ENCODE peak calls at places on chromosome X, in seven cellular contexts. One of them, this sample, is unnamed.

GRCh38 chrX:11478036-11478435 is 184.8 kb downstream of the AMELX start:
- DNase-seq in HepG2: no peak
- DNase-seq in HCT116: no peak
- DNase-seq in SK-N-SH: no peak
- DNase-seq in H1: no peak
- DNase-seq in K562: no peak
- DNase-seq in GM12878: no peak
- DNase-seq in this sample: no peak

GRCh38 chrX:39915081-39915480 is 182.7 kb downstream of the BCOR start:
- DNase-seq in H1: no peak
- DNase-seq in SK-N-SH: no peak
- DNase-seq in K562: no peak
- DNase-seq in HepG2: no peak
- DNase-seq in HCT116: no peak
- DNase-seq in GM12878: no peak
- DNase-seq in this sample: no peak

GRCh38 chrX:40097101-40097491 is 662 bp downstream of the BCOR start:
- DNase-seq in HCT116: no peak
- DNase-seq in H1: no peak
- DNase-seq in HepG2: no peak
- DNase-seq in K562: peak
- DNase-seq in GM12878: no peak
- DNase-seq in SK-N-SH: peak
- DNase-seq in this sample: no peak

GRCh38 chrX:134236690-134237362 is at the start of gene CCDC160:
- DNase-seq in GM12878: no peak
- DNase-seq in HCT116: peak
- DNase-seq in H1: peak
- DNase-seq in HepG2: peak
- DNase-seq in SK-N-SH: peak
- DNase-seq in K562: peak
- DNase-seq in this sample: peak

GRCh38 chrX:84047339-84047738 is 140.7 kb downstream of the RPS6KA6 start:
- DNase-seq in HepG2: no peak
- DNase-seq in K562: no peak
- DNase-seq in HCT116: no peak
- DNase-seq in SK-N-SH: no peak
- DNase-seq in H1: no peak
- DNase-seq in GM12878: no peak
- DNase-seq in this sample: no peak

GRCh38 chrX:22542641-22543040 is 269.9 kb downstream of the CBLL2 start:
- DNase-seq in SK-N-SH: no peak
- DNase-seq in K562: no peak
- DNase-seq in HCT116: no peak
- DNase-seq in GM12878: no peak
- DNase-seq in HepG2: no peak
- DNase-seq in H1: no peak
- DNase-seq in this sample: no peak

GRCh38 chrX:133516691-133517090 is 101.4 kb upstream of the GPC4 start:
- DNase-seq in GM12878: no peak
- DNase-seq in HepG2: no peak
- DNase-seq in K562: no peak
- DNase-seq in SK-N-SH: no peak
- DNase-seq in H1: no peak
- DNase-seq in HCT116: no peak
- DNase-seq in this sample: no peak

GRCh38 chrX:111083101-111083500 is 12.9 kb upstream of the PAK3 start:
- DNase-seq in HepG2: no peak
- DNase-seq in SK-N-SH: no peak
- DNase-seq in GM12878: no peak
- DNase-seq in H1: no peak
- DNase-seq in K562: no peak
- DNase-seq in HCT116: no peak
- DNase-seq in this sample: no peak

GRCh38 chrX:29662101-29662500 is 553.3 kb upstream of the MAGEB2 start:
- DNase-seq in H1: no peak
- DNase-seq in GM12878: no peak
- DNase-seq in K562: no peak
- DNase-seq in SK-N-SH: no peak
- DNase-seq in HCT116: no peak
- DNase-seq in HepG2: no peak
- DNase-seq in this sample: no peak

GRCh38 chrX:9797961-9798360 is 11.7 kb downstream of the SHROOM2 start:
- DNase-seq in HepG2: no peak
- DNase-seq in K562: no peak
- DNase-seq in GM12878: no peak
- DNase-seq in HCT116: no peak
- DNase-seq in H1: no peak
- DNase-seq in SK-N-SH: no peak
- DNase-seq in this sample: no peak

GRCh38 chrX:44428989-44429627 is 85.6 kb upstream of the EFHC2 start:
- DNase-seq in GM12878: no peak
- DNase-seq in HCT116: no peak
- DNase-seq in SK-N-SH: no peak
- DNase-seq in HepG2: peak
- DNase-seq in K562: no peak
- DNase-seq in H1: no peak
- DNase-seq in this sample: no peak

GRCh38 chrX:115499112-115499805 is 61.7 kb upstream of the PLS3 start:
- DNase-seq in HCT116: no peak
- DNase-seq in H1: no peak
- DNase-seq in HepG2: no peak
- DNase-seq in SK-N-SH: no peak
- DNase-seq in GM12878: no peak
- DNase-seq in K562: no peak
- DNase-seq in this sample: no peak

GRCh38 chrX:15334561-15334960 is 762 bp downstream of the PIGA start:
- DNase-seq in HCT116: no peak
- DNase-seq in HepG2: no peak
- DNase-seq in K562: peak
- DNase-seq in GM12878: no peak
- DNase-seq in H1: no peak
- DNase-seq in SK-N-SH: no peak
- DNase-seq in this sample: no peak

GRCh38 chrX:17553451-17553850 is 178.5 kb downstream of the NHS start:
- DNase-seq in HCT116: no peak
- DNase-seq in H1: no peak
- DNase-seq in HepG2: no peak
- DNase-seq in GM12878: no peak
- DNase-seq in SK-N-SH: no peak
- DNase-seq in K562: no peak
- DNase-seq in this sample: peak

GRCh38 chrX:95351089-95351488 is 1333.6 kb upstream of the DIAPH2 start:
- DNase-seq in GM12878: no peak
- DNase-seq in K562: no peak
- DNase-seq in HCT116: no peak
- DNase-seq in SK-N-SH: no peak
- DNase-seq in HepG2: no peak
- DNase-seq in H1: no peak
- DNase-seq in this sample: no peak

GRCh38 chrX:136828830-136829229 is 48.1 kb upstream of the ARHGEF6 start:
- DNase-seq in K562: no peak
- DNase-seq in H1: no peak
- DNase-seq in HCT116: no peak
- DNase-seq in GM12878: no peak
- DNase-seq in SK-N-SH: no peak
- DNase-seq in HepG2: no peak
- DNase-seq in this sample: no peak

DNA sequence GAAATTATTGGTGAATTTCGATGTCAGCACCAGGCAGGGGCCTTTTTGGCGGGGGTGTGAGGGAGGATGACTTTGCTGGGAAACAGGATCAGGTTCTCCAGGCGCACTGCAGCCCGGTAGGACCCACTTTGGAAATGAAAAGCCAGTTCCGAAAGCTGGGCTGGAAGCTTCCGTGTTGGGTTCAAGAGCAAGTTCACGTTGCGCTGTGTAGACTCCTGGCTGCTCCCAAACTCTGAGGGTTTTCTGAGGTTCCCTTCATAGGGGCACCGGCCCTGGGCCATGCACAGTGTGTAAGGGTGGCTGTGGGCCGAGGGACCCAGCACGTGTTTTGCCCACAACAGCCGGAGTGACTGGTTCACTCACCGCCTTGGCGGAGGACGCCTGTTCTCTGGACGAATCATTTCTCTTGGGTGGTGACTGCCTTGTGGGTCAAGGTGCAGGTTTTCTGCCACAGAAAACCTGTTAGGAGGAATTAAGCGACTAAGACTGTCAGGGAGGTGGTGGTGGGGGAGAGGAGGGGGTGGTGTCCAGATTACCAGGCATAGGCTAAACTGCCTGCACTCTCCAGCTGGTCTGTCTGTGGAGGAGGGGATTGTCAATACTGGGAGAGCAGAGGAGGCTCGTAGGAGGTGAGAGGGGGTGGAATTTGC is 8.0 kb downstream of the SHOX start:
- DNase-seq in SK-N-SH: no peak
- DNase-seq in HepG2: no peak
- DNase-seq in K562: no peak
- DNase-seq in GM12878: no peak
- DNase-seq in HCT116: no peak
- DNase-seq in H1: peak
- DNase-seq in this sample: no peak
- TF ChIP-seq JUND in SK-N-SH: no peak
- TF ChIP-seq JUND in HepG2: no peak
- TF ChIP-seq JUND in K562: no peak
- TF ChIP-seq JUND in GM12878: no peak
- TF ChIP-seq JUND in HCT116: no peak
- TF ChIP-seq JUND in H1: no peak
- TF ChIP-seq JUND in this sample: no peak

GRCh38 chrX:109952050-109952449 is 50.9 kb upstream of the TMEM164 start:
- DNase-seq in HepG2: no peak
- DNase-seq in GM12878: no peak
- DNase-seq in K562: no peak
- DNase-seq in HCT116: no peak
- DNase-seq in SK-N-SH: no peak
- DNase-seq in H1: no peak
- DNase-seq in this sample: peak

GRCh38 chrX:109954333-109954732 is 48.6 kb upstream of the TMEM164 start:
- DNase-seq in HepG2: no peak
- DNase-seq in HCT116: no peak
- DNase-seq in GM12878: no peak
- DNase-seq in H1: no peak
- DNase-seq in K562: no peak
- DNase-seq in SK-N-SH: no peak
- DNase-seq in this sample: no peak

GRCh38 chrX:109954955-109955354 is 48.0 kb upstream of the TMEM164 start:
- DNase-seq in HCT116: no peak
- DNase-seq in K562: no peak
- DNase-seq in SK-N-SH: no peak
- DNase-seq in GM12878: no peak
- DNase-seq in H1: no peak
- DNase-seq in HepG2: no peak
- DNase-seq in this sample: no peak

DNA sequence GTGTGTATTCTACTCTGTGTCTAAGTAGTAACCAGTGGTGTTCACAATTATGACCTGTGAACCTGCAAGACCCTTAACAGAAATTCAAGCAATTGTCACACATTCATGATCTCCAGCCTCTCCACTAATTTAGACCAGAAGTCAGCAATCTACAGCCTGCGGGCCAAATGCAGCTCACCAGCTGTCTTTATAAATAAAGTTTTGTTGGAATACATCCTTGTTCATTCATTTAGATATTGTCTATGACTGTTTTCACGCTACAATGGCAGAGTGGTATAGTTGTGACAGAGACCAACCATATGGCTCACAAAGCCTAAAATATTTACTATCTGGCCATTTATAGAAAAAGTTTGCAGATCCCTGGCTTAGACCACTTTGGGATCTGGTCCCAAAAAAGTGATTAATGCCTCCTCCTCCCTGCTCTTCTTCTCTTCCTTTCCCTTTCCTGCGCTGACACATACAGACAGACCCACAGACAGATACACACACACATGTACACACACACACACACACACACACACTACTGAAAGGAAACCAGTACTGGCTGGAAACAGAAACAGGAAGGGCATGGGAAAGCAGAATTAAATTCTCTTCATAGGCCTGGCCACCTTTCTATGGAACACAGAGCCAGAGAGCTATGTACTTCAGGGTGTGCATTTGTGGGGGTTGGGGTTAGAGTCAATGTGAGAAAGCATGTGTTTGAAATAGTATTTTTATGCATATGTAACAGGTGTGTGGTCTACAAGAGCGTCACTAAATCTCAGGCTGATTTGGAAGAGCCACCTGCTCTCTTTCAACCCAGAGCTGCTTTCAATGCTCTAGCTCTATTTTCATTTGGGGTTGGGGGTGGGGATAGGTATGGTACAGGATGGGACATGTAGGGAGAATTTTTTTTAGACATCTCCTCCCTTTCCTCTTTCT is 49.7 kb upstream of the TMEM164 start:
- DNase-seq in H1: no peak
- DNase-seq in HCT116: no peak
- DNase-seq in K562: no peak
- DNase-seq in SK-N-SH: no peak
- DNase-seq in GM12878: peak
- DNase-seq in HepG2: no peak
- DNase-seq in this sample: no peak
- TF ChIP-seq JUND in H1: no peak
- TF ChIP-seq JUND in HCT116: no peak
- TF ChIP-seq JUND in K562: no peak
- TF ChIP-seq JUND in SK-N-SH: no peak
- TF ChIP-seq JUND in GM12878: no peak
- TF ChIP-seq JUND in HepG2: no peak
- TF ChIP-seq JUND in this sample: no peak

DNA sequence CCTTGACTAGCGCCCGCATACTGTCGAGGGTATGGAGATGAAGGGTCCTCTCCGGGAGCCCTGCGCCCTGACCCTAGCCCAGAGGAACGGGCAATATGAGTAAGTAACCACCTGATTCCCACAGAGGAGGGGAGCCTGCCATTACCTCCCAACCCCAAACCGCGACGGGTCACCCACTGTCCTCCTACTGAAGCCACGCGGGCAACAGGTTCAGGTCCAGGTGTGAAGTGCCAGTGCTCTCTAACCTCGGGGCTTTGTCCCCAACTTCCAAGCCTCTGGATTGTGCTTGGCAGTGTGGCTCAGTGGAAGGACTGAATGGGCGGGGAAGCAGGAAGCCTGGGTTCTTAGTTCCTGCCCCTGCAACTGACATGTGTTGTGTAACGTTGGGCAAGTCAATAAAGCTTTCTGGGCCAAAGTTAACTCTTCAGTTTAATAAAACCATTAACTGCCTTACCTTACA is 696 bp downstream of the OCRL start:
- DNase-seq in HepG2: peak
- DNase-seq in SK-N-SH: no peak
- DNase-seq in H1: peak
- DNase-seq in GM12878: no peak
- DNase-seq in K562: no peak
- DNase-seq in HCT116: no peak
- DNase-seq in this sample: peak
- TF ChIP-seq JUND in HepG2: no peak
- TF ChIP-seq JUND in SK-N-SH: no peak
- TF ChIP-seq JUND in H1: no peak
- TF ChIP-seq JUND in GM12878: no peak
- TF ChIP-seq JUND in K562: no peak
- TF ChIP-seq JUND in HCT116: no peak
- TF ChIP-seq JUND in this sample: no peak

DNA sequence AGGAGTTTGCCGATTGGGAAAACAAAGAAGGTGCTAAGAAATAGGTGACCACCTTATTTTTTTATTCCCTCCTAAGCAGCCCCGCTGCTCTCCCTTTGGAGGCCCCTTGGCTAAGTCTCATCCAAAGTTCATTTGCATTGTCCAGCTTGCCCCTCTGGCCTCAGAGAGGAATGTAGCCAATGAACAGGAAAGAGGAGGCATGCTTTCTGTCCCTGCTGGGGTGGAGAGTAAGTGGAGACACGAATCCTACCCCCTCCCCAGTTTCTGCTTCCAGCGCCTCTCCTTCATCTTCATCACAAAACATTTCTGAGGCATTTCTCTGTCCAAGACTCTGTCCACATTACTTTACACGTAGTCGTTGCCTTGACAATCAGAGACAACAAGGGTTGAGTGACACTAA is 38.7 kb downstream of the NLGN3 start:
- DNase-seq in SK-N-SH: no peak
- DNase-seq in HCT116: no peak
- DNase-seq in HepG2: peak
- DNase-seq in H1: no peak
- DNase-seq in GM12878: no peak
- DNase-seq in K562: no peak
- DNase-seq in this sample: no peak
- TF ChIP-seq JUND in SK-N-SH: no peak
- TF ChIP-seq JUND in HCT116: no peak
- TF ChIP-seq JUND in HepG2: no peak
- TF ChIP-seq JUND in H1: no peak
- TF ChIP-seq JUND in GM12878: no peak
- TF ChIP-seq JUND in K562: no peak
- TF ChIP-seq JUND in this sample: no peak

This sample was measured in T47D.